ENCODE peak calls at places on chromosomes 5 and 9, in six cellular contexts. U is posterior vena cava; P is psoas muscle; F is head of caudate nucleus; D is activated T-cell treated with anti-CD3 and anti-CD28 coated beads for 24 hours; Z is naive thymus-derived CD8-positive, alpha-beta T cell. L is an unnamed sample.

GRCh38 chr5:1536298-1537165 is 12.8 kb upstream of the LPCAT1 start:
- DNase-seq in Z (peak), P (peak), F (no peak), U (peak), D (peak), L (peak)

GRCh38 chr9:35954942-35955546 is 2.9 kb downstream of the OR2S2 start:
- DNase-seq in Z (peak), F (peak), U (no peak), P (no peak), D (peak), L (no peak)

GRCh38 chr5:15431923-15432322 is 68.1 kb upstream of the FBXL7 start:
- DNase-seq in F (no peak), D (no peak), P (no peak), U (no peak), Z (no peak), L (no peak)

GRCh38 chr5:119397518-119398380 is 41.9 kb downstream of the TNFAIP8 start:
- DNase-seq in Z (no peak), U (no peak), P (no peak), D (no peak), F (no peak), L (no peak)

GRCh38 chr5:59893061-59893435 is 478 bp downstream of the PDE4D start:
- DNase-seq in Z (no peak), P (no peak), U (peak), D (no peak), F (no peak), L (no peak)

GRCh38 chr5:181108578-181109165 is 22.3 kb downstream of the OR2V1 start:
- DNase-seq in U (no peak), Z (no peak), F (no peak), P (no peak), D (no peak), L (peak)

GRCh38 chr5:84301535-84301934 is 83.1 kb downstream of the EDIL3 start:
- DNase-seq in U (no peak), D (no peak), P (no peak), Z (no peak), F (no peak), L (no peak)

GRCh38 chr9:130872058-130872453 is 24.6 kb downstream of the QRFP start:
- DNase-seq in Z (no peak), U (peak), F (no peak), P (no peak), D (no peak), L (no peak)

GRCh38 chr5:107218457-107219193 is 452.1 kb downstream of the EFNA5 start:
- DNase-seq in D (no peak), Z (no peak), F (no peak), U (no peak), P (no peak), L (no peak)